ENCODE peak calls at places on chromosome 16, in six cellular contexts. Y is HepG2, L is A549, C is GM12878, Q is K562, J is endothelial cell of umbilical vein. A is an unnamed sample.

GRCh38 chr16:25785361-25785760 is 93.6 kb downstream of the HS3ST4 start:
- DNase-seq in Y (no peak), L (no peak), C (no peak), Q (no peak), J (no peak), A (no peak)

GRCh38 chr16:53666816-53667415 is 36.7 kb downstream of the RPGRIP1L start:
- DNase-seq in Y (peak; percentile 17), L (no peak), C (no peak), Q (no peak), J (no peak), A (no peak)

GRCh38 chr16:68524069-68524820 is 14.8 kb upstream of the ZFP90 start:
- DNase-seq in Y (no peak), L (no peak), C (no peak), Q (no peak), J (no peak), A (no peak)

GRCh38 chr16:86740817-86741799 is 162.8 kb downstream of the FOXL1 start:
- DNase-seq in Y (peak; percentile 29), L (peak; percentile 39), C (no peak), Q (no peak), J (peak; percentile 92), A (peak; percentile 28)

GRCh38 chr16:51875834-51876725 is 670.9 kb downstream of the TOX3 start:
- DNase-seq in Y (no peak), L (no peak), C (no peak), Q (no peak), J (no peak), A (no peak)

GRCh38 chr16:85183564-85183963 is 71.3 kb upstream of the CIBAR2 start:
- DNase-seq in Y (no peak), L (no peak), C (no peak), Q (no peak), J (no peak), A (no peak)

GRCh38 chr16:21069986-21070385 is 80.7 kb downstream of the DNAH3 start:
- DNase-seq in Y (no peak), L (no peak), C (no peak), Q (no peak), J (no peak), A (no peak)

GRCh38 chr16:53775821-53776431 is 72.0 kb downstream of the FTO start:
- DNase-seq in Y (peak; percentile 80), L (peak; percentile 39), C (no peak), Q (no peak), J (no peak), A (peak; percentile 87)

GRCh38 chr16:47565454-47565853 is 104.3 kb downstream of the PHKB start:
- DNase-seq in Y (no peak), L (no peak), C (no peak), Q (no peak), J (peak; percentile 30), A (peak; percentile 97)

GRCh38 chr16:74902161-74902560 is 82.8 kb downstream of the WDR59 start:
- DNase-seq in Y (no peak), L (no peak), C (no peak), Q (no peak), J (no peak), A (peak; percentile 49)

GRCh38 chr16:29775742-29776408 is 2.2 kb upstream of the ZG16 start:
- DNase-seq in Y (no peak), L (no peak), C (no peak), Q (peak; percentile 54), J (no peak), A (no peak)

GRCh38 chr16:68406458-68407041 is 41.8 kb downstream of the SMPD3 start:
- DNase-seq in Y (no peak), L (no peak), C (no peak), Q (no peak), J (no peak), A (no peak)

DNA sequence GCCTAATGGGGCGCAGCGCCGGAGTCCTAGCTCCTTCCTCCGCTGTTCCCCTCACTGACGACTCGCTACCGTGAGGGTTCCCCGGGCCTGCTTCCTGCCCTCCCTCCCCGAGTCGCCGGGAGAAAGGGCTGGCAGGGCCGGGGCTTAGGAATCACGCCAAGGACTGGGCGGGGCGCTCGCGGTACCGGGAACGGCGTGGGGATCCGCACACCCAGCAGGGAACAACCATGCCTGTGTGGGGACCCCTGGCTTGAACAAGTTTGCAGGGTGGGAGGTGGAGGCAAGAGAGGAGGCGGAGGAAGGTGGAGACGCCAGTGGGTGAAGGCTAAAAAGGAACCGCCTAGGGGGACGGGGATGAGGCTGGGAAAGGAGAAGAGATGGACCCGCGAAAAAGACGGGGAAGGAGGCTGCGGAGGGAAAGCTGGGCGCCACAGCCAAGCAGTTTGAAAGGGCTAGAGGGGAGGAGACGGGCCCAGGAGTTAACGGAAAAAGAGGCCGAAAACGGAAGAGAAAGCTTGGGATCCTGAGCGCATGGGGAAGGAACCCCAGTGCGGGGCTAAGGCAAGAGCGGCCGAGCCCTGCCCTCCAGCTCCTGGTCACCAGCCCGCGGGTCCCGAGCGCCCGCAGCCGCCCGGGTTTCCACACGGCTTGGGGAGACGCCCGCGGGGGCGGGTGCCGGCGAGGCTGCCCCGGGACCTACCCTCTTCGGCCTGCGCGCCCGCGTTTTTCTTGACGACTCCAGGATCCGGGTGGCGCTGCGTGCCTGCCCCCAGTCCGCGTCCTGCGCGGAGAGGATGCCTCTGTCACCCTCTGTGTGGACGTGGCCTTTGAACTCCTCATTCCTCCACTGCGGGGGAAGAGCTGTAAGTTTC is 1.3 kb upstream of the CDH11 start:
- DNase-seq in Y (no peak), L (no peak), C (no peak), Q (no peak), J (no peak), A (no peak)
- TF ChIP-seq MYC in Y (no peak), L (no peak), C (no peak), Q (no peak), J (no peak), A (no peak)

DNA sequence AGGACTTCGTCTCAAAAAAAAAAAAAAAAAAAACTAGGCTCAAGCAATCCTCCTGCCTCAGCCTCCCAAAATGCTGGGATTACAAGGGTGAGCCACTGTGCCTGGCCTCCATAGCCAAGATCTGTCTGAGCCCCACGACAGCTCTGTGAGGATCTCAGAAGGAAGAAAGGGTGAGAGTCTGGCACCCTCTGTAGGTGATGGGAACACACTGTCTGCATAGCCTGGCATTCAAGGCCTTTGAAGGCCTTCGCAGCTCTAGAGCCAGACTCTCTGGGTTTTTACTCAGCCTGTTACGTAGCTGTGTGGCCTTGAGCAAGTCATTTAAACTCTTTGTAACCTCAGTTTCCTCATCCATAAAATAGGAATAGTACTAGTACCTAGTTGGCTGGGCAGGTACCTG is 6.3 kb upstream of the XPO6 start:
- DNase-seq in Y (peak; percentile 56), L (no peak), C (no peak), Q (peak; percentile 25), J (peak; percentile 52), A (peak; percentile 69)
- TF ChIP-seq MAX in Y (no peak), L (no peak), C (no peak), Q (no peak), J (no peak), A (no peak)

GRCh38 chr16:10225653-10226052 is 43.4 kb upstream of the GRIN2A start:
- DNase-seq in Y (no peak), L (no peak), C (no peak), Q (no peak), J (no peak), A (no peak)
- TF ChIP-seq POLR2A in Y (no peak), L (no peak), C (no peak), Q (no peak), J (no peak), A (no peak)

GRCh38 chr16:89177501-89177900 is 6.0 kb downstream of the CDH15 start:
- DNase-seq in Y (no peak), L (no peak), C (no peak), Q (no peak), J (no peak), A (no peak)

GRCh38 chr16:89176147-89176690 is 4.7 kb downstream of the CDH15 start:
- DNase-seq in Y (no peak), L (no peak), C (no peak), Q (no peak), J (no peak), A (no peak)

GRCh38 chr16:89175280-89176146 is 4.0 kb downstream of the CDH15 start:
- DNase-seq in Y (no peak), L (no peak), C (no peak), Q (no peak), J (no peak), A (no peak)

GRCh38 chr16:89174877-89175276 is 3.3 kb downstream of the CDH15 start:
- DNase-seq in Y (no peak), L (no peak), C (no peak), Q (no peak), J (no peak), A (no peak)

DNA sequence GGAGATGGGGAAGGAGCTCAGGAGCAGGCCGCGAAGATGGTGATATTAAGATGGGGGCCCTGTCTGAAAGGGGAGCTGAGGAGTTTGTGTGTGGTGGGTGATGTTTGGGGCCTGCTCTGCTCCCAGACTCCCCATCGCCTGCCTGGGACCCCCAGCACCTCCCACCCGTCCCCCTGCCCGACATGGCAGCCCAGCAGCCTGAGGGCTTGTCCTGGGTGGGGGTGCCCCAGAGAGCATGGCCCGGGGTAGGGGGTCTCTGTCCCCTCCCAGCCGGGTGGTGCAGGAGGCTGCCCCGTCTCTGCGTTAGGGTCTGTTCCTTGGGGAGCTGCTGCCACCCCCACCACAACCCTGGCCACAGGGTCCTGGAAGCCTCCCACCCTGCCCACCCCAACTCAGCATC is 5.2 kb downstream of the CDH15 start:
- DNase-seq in Y (no peak), L (no peak), C (no peak), Q (no peak), J (no peak), A (no peak)
- TF ChIP-seq MYC in Y (no peak), L (no peak), C (no peak), Q (no peak), J (no peak), A (no peak)

DNA sequence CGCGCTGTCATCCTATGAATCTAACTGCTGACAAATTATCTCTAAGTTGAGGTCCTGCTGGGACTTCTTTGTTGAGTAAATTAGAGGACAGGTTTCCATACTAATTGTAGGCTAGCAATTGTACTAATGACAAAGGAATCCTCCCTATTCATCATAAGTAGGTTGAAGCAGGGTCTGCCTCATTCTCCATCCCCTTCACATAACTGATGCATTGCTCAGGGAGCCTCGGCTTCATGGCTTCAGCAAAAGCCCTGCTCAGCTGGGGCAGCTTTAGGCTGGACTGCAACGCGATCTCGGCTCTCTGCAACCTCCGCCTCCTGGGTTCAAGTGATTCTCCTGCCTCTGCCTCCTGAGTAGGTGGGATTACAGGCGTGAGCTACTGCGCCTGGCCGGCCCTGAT is 83.1 kb upstream of the IRX6 start:
- DNase-seq in Y (no peak), L (no peak), C (no peak), Q (no peak), J (no peak), A (no peak)
- TF ChIP-seq MAX in Y (no peak), L (no peak), C (no peak), Q (no peak), J (no peak), A (no peak)

GRCh38 chr16:89917773-89918452 is 749 bp upstream of the MC1R start:
- DNase-seq in Y (peak; percentile 90), L (peak; percentile 76), C (peak; percentile 73), Q (peak; percentile 53), J (peak; percentile 47), A (peak; percentile 96)
- TF ChIP-seq POLR2A in Y (no peak), L (peak; percentile 45), C (peak; percentile 79), Q (peak; percentile 42), J (peak; percentile 43), A (peak; percentile 51)

DNA sequence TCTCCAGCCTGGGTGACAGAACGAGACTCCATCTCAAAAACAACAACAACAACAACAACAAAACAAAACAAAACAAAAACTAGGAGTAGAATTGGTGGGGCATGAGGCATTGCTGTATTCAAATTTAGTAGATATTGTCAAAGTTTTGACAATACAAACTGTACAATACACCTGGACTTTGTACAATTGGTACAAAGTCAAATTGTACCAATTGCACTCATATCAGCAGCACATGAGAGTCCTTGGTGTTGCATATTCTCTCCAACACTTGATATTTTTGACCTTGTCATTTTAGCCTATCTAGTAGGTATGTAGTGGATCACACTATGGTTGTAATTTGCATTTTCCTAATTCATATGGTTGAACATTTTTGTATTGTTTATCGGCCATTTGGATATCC is 14.3 kb upstream of the ATF7IP2 start:
- DNase-seq in Y (no peak), L (no peak), C (no peak), Q (no peak), J (no peak), A (no peak)
- TF ChIP-seq MYC in Y (no peak), L (no peak), C (no peak), Q (no peak), J (no peak), A (no peak)

A was measured in NB4.